ENCODE peak calls at places on chromosomes 2 and 18, in nine cellular contexts. P is HCT116, H is transverse colon, G is stomach, B is endothelial cell of umbilical vein, A is suprapubic skin, D is breast epithelium, T is prostate gland, W is Panc1. L is an unnamed sample.

GRCh38 chr2:200613692-200614091 is 27.9 kb downstream of the AOX1 start:
- DNase-seq in P (no peak), H (no peak), G (no peak), B (no peak), A (no peak), D (no peak), T (no peak), W (no peak), L (peak; percentile 66)

GRCh38 chr2:105677901-105678300 is 66.8 kb upstream of the NCK2 start:
- DNase-seq in P (no peak), H (no peak), G (no peak), B (no peak), A (no peak), D (no peak), T (no peak), W (no peak), L (peak; percentile 89)

GRCh38 chr2:120880381-120880780 is 144.7 kb downstream of the GLI2 start:
- DNase-seq in P (no peak), H (no peak), G (no peak), B (no peak), A (no peak), D (no peak), T (no peak), W (no peak), L (no peak)

GRCh38 chr2:117272975-117273671 is 541.4 kb upstream of the DDX18 start:
- DNase-seq in P (no peak), H (no peak), G (no peak), B (no peak), A (no peak), D (no peak), T (no peak), W (no peak), L (no peak)

GRCh38 chr18:58201268-58201667 is 157.2 kb downstream of the NEDD4L start:
- DNase-seq in P (no peak), H (no peak), G (no peak), B (no peak), A (no peak), D (no peak), T (no peak), W (no peak), L (no peak)

GRCh38 chr18:38493991-38494559 is 928.5 kb upstream of the CELF4 start:
- DNase-seq in P (no peak), H (no peak), G (no peak), B (no peak), A (no peak), D (no peak), T (no peak), W (no peak), L (no peak)

GRCh38 chr18:78293516-78293915 is 686.1 kb upstream of the SALL3 start:
- DNase-seq in P (no peak), H (no peak), G (no peak), B (no peak), A (no peak), D (no peak), T (no peak), W (no peak), L (no peak)

GRCh38 chr18:41864216-41864615 is 90.8 kb upstream of the PIK3C3 start:
- DNase-seq in P (no peak), H (no peak), G (no peak), B (no peak), A (no peak), D (no peak), T (no peak), W (no peak), L (no peak)

GRCh38 chr18:59453468-59453961 is 94.5 kb upstream of the LMAN1 start:
- DNase-seq in P (no peak), H (no peak), G (no peak), B (no peak), A (no peak), D (no peak), T (no peak), W (no peak), L (no peak)

GRCh38 chr2:236637691-236638569 is 68.3 kb downstream of the ACKR3 start:
- DNase-seq in P (no peak), H (no peak), G (no peak), B (no peak), A (no peak), D (no peak), T (no peak), W (no peak), L (peak; percentile 83)

GRCh38 chr2:190318514-190318913 is 1.1 kb downstream of the HIBCH start:
- DNase-seq in P (no peak), H (no peak), G (no peak), B (no peak), A (no peak), D (no peak), T (no peak), W (no peak), L (no peak)

GRCh38 chr2:98025481-98026037 is 29.8 kb upstream of the TMEM131 start:
- DNase-seq in P (no peak), H (no peak), G (no peak), B (no peak), A (no peak), D (no peak), T (no peak), W (no peak), L (no peak)

GRCh38 chr18:77073336-77074093 is 59.1 kb downstream of the MBP start:
- DNase-seq in P (no peak), H (no peak), G (no peak), B (no peak), A (no peak), D (no peak), T (no peak), W (no peak), L (no peak)
- H3K4me3 ChIP-seq in P (no peak overlapping the region), H (no peak overlapping the region), G (no peak overlapping the region), B (no peak overlapping the region), A (no peak overlapping the region), D (no peak overlapping the region), T (no peak overlapping the region), W (no peak overlapping the region), L (no peak overlapping the region)

GRCh38 chr2:239244625-239245024 is 156.2 kb downstream of the HDAC4 start:
- DNase-seq in P (no peak), H (no peak), G (peak; percentile 20), B (no peak), A (peak; percentile 49), D (no peak), T (no peak), W (no peak), L (no peak)

GRCh38 chr2:239245107-239245506 is 155.7 kb downstream of the HDAC4 start:
- DNase-seq in P (no peak), H (no peak), G (peak; percentile 8), B (no peak), A (peak; percentile 1), D (no peak), T (no peak), W (no peak), L (no peak)

GRCh38 chr2:239246723-239247122 is 154.1 kb downstream of the HDAC4 start:
- DNase-seq in P (peak; percentile 62), H (peak; percentile 56), G (no peak), B (peak; percentile 6), A (peak; percentile 54), D (peak; percentile 51), T (no peak), W (no peak), L (no peak)

GRCh38 chr2:239247401-239248245 is 153.2 kb downstream of the HDAC4 start:
- DNase-seq in P (peak; percentile 99), H (peak; percentile 8), G (no peak), B (no peak), A (peak; percentile 44), D (no peak), T (no peak), W (no peak), L (no peak)

DNA sequence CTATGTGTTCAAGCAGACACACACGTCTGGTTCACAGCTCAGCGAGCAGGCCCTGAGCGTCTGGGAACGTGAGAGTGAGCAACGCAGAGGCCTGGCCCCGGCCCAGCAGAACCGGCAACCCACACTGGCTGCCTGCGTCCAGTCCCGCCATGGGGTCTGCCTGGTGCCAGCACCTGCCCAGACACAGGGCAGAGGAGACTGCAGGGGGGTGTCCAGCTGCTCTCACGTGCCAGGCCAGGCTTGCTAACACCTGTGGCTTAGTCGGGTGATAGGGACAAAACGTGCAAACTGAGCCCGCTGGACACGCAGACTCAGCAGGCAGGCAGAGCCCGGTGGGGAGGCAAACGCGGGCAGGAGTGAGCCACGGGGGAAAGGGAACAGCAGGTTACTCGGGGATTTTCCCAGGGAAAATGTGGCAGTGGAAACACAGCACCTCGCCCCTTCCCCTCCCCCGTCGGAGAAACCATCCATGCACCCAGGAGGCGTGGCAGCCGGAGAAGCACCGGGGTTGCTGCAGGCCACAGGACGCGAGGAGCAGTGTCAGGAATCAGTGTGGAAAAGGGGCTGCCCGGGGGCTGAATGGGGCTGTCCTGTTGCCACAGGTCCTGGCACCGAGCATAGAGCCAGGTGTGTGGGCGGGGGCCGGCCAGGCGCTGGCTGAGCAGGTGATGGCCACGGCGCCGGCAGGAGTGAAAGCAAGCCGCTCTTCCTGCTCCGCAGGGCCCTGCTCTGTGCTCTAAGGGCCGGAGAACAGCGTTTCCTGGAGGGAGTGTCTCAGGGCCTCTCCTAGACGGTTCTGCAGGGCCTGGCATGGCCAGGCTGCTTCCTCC is 154.7 kb downstream of the HDAC4 start:
- DNase-seq in P (no peak), H (peak; percentile 72), G (peak; percentile 66), B (no peak), A (peak; percentile 59), D (peak; percentile 52), T (peak; percentile 58), W (no peak), L (no peak)
- TF ChIP-seq POLR2AphosphoS5 in P (no peak), H (no peak), G (no peak), B (no peak), A (no peak), D (no peak), T (no peak), W (no peak), L (peak; percentile 21)

DNA sequence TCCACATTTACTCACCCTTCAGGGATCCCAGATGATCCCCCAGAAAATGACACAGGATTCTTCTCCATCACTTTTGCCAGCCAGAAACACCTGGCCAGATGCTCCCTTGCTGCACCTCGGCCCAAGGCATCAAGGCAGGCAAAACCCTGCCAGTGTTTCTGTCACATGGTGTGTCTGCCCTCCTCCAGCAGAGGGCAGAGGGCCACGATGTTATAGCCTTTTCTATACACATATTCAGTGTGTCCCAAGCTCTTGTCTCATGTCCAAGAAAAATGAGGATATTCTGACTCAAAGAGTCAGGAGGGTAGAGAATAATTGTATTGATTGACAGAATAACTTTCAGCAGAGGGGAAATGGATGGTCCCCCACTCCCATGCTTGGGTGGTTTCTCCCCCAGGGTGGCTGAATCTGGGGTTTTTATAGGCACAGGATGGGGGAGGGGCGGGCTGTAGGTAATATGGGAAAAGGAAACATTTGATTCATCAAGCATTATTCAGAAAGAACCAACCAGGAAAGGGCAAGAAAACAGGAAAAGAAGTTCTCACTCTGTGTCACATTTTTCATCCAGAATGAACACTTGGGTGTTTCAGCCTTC is 933.9 kb downstream of the TRIB2 start:
- DNase-seq in P (no peak), H (no peak), G (no peak), B (no peak), A (no peak), D (no peak), T (no peak), W (no peak), L (no peak)
- H3K9me3 ChIP-seq in P (peaks cover 32% of the 10 kb centered on the region), H (peaks cover under 1% of the 10 kb centered on the region), G (peaks cover 8% of the 10 kb centered on the region), B (no peaks in the 10 kb centered on the region), A (no peaks in the 10 kb centered on the region), D (peaks cover 3% of the 10 kb centered on the region), T (no peaks in the 10 kb centered on the region), W (no peaks in the 10 kb centered on the region), L (no peaks in the 10 kb centered on the region)

DNA sequence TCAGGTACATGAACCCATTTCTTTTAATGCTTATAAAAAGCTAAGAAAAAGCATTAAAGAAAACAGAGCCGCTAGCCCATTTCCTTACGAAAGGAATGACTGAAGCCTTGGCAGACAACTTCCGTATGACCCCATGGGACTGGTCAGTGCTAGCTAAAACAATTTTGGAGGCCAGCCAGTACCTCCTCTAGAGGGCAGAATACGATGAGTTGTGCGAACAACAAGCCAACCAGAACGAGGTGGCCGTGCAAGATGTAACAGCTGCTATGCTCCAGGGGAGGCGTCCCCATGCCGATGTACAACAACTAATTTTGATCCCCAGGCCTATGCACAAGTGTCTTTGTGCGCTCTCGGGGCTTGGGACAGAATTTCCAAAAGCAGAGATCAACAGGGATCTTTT is 16.7 kb downstream of the MAP3K2 start:
- DNase-seq in P (peak; percentile 60), H (no peak), G (no peak), B (no peak), A (no peak), D (no peak), T (no peak), W (no peak), L (no peak)
- H3K4me3 ChIP-seq in P (no peak overlapping the region), H (no peak overlapping the region), G (no peak overlapping the region), B (no peak overlapping the region), A (no peak overlapping the region), D (no peak overlapping the region), T (no peak overlapping the region), W (no peak overlapping the region), L (no peak overlapping the region)